ENCODE peak calls at places on chromosomes 16 and 17, in five cellular contexts. O, J, A, P and G are unnamed samples.

GRCh38 chr17:57521606-57522435 is 223.3 kb downstream of the CCDC182 start:
- DNase-seq in J (no peak), A (no peak), O (no peak), P (no peak), G (no peak)

GRCh38 chr17:39782481-39782880 is 44.7 kb downstream of the GRB7 start:
- DNase-seq in P (no peak), A (no peak), J (peak; percentile 58), O (no peak), G (no peak)

GRCh38 chr16:53773881-53774280 is 69.9 kb downstream of the FTO start:
- DNase-seq in A (no peak), P (no peak), J (peak; percentile 67), O (no peak), G (no peak)

GRCh38 chr17:8905256-8905778 is 37.8 kb upstream of the PIK3R6 start:
- DNase-seq in P (peak; percentile 40), A (no peak), J (no peak), O (no peak), G (no peak)

GRCh38 chr17:83191388-83192160 is 112.2 kb downstream of the METRNL start:
- DNase-seq in O (peak; percentile 1), A (peak; percentile 13), P (no peak), J (no peak), G (no peak)

GRCh38 chr17:17114592-17115225 is 72.5 kb downstream of the MPRIP start:
- DNase-seq in P (no peak), J (no peak), A (no peak), O (no peak), G (no peak)

GRCh38 chr17:5011928-5012327 is 14.2 kb downstream of the KIF1C start:
- DNase-seq in J (peak; percentile 79), P (no peak), O (no peak), A (no peak), G (no peak)

GRCh38 chr17:76076100-76076764 is 1.7 kb downstream of the GALR2 start:
- DNase-seq in A (no peak), P (no peak), J (no peak), O (no peak), G (no peak)

GRCh38 chr16:81740163-81740562 is 38.9 kb upstream of the PLCG2 start:
- DNase-seq in P (no peak), O (no peak), A (no peak), J (no peak), G (no peak)

GRCh38 chr17:45111838-45112237 is 20.5 kb downstream of the PLCD3 start:
- DNase-seq in O (no peak), A (no peak), P (peak; percentile 1), J (no peak), G (no peak)

GRCh38 chr17:77376795-77377751 is 236.3 kb downstream of the SEC14L1 start:
- DNase-seq in O (no peak), A (no peak), P (no peak), J (peak; percentile 76), G (no peak)

GRCh38 chr17:35025541-35025940 is 38.0 kb downstream of the RFFL start:
- DNase-seq in J (no peak), O (no peak), P (no peak), A (no peak), G (no peak)

GRCh38 chr16:55701442-55702319 is 45.9 kb downstream of the SLC6A2 start:
- DNase-seq in J (peak; percentile 48), P (no peak), O (peak; percentile 7), A (no peak), G (peak; percentile 20)

GRCh38 chr17:42877037-42877436 is 23.6 kb upstream of the G6PC1 start:
- DNase-seq in A (no peak), J (no peak), P (no peak), O (no peak), G (no peak)

GRCh38 chr17:9023389-9024210 is 2.3 kb downstream of the NTN1 start:
- DNase-seq in J (no peak), O (no peak), A (no peak), P (no peak), G (no peak)

GRCh38 chr17:39653662-39654331 is 11.4 kb upstream of the TCAP start:
- DNase-seq in P (peak; percentile 81), J (peak; percentile 37), O (no peak), A (no peak), G (peak; percentile 72)

GRCh38 chr17:76736349-76737081 is 616 bp downstream of the SRSF2 start:
- DNase-seq in P (peak; percentile 66), J (peak; percentile 73), O (peak; percentile 54), A (peak; percentile 69), G (peak; percentile 51)

GRCh38 chr16:28935924-28936783 is 4.4 kb downstream of the CD19 start:
- DNase-seq in P (peak; percentile 80), A (peak; percentile 65), O (peak; percentile 56), J (peak; percentile 85), G (peak; percentile 27)

GRCh38 chr17:11898526-11899235 is 98.6 kb downstream of the ZNF18 start:
- DNase-seq in A (no peak), J (no peak), P (no peak), O (no peak), G (no peak)

GRCh38 chr16:57478396-57479024 is 7.8 kb downstream of the DOK4 start:
- DNase-seq in A (no peak), O (no peak), P (no peak), J (no peak), G (no peak)

GRCh38 chr16:27264151-27264550 is 4.4 kb downstream of the NSMCE1 start:
- DNase-seq in A (no peak), O (no peak), J (peak; percentile 86), P (no peak), G (no peak)

GRCh38 chr16:54487933-54488332 is 201.3 kb upstream of the IRX3 start:
- DNase-seq in O (peak; percentile 12), J (no peak), P (no peak), A (no peak), G (no peak)

GRCh38 chr16:55660776-55661175 is 5.0 kb downstream of the SLC6A2 start:
- DNase-seq in P (no peak), J (no peak), O (no peak), A (no peak), G (no peak)

GRCh38 chr17:43601280-43602050 is 55.3 kb upstream of the ETV4 start:
- DNase-seq in P (no peak), A (no peak), J (no peak), O (peak; percentile 27), G (no peak)

GRCh38 chr17:28501421-28502284 is 4.5 kb upstream of the FOXN1 start:
- DNase-seq in J (no peak), O (no peak), A (no peak), P (no peak), G (no peak)

GRCh38 chr16:51157698-51158097 is 6.6 kb upstream of the SALL1 start:
- DNase-seq in P (no peak), A (no peak), O (no peak), J (no peak), G (no peak)

DNA sequence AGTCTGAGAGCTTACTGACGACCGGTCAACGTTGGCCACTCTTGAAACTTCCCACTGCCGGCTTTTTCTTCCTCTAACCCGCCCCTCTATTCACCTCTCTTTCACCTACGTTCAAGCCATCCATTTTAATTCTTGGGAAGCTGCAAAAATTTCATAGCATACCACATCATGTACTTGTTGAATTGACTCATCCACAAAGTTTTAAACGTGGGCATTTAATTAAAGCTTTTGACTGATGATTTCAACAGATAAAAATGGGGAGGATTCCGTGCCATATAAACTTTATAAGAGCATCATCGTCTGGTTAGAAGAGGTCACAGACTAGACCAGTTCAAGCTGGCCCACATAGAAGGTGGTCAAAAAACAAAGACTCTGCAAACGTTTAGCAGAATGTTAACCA is 22.5 kb downstream of the VPS53 start:
- DNase-seq in A (no peak), J (peak; percentile 57), O (no peak), P (no peak), G (no peak)
- TF ChIP-seq CTCF in A (no peak), J (no peak), O (no peak), P (no peak), G (no peak)

GRCh38 chr16:67170948-67171649 is 761 bp downstream of the NOL3 start:
- DNase-seq in P (no peak), J (no peak), A (no peak), O (no peak), G (no peak)

GRCh38 chr16:67169642-67170167 is 633 bp upstream of the NOL3 start:
- DNase-seq in J (peak; percentile 48), P (no peak), A (no peak), O (no peak), G (peak; percentile 86)

GRCh38 chr16:67169011-67169451 is 1.3 kb upstream of the NOL3 start:
- DNase-seq in A (no peak), J (no peak), P (no peak), O (no peak), G (no peak)

GRCh38 chr16:67167588-67167987 is 2.8 kb upstream of the NOL3 start:
- DNase-seq in A (no peak), J (no peak), O (no peak), P (no peak), G (no peak)

GRCh38 chr16:67170168-67170947 is at the start of gene NOL3:
- DNase-seq in A (peak; percentile 74), J (peak; percentile 82), O (peak; percentile 83), P (no peak), G (peak; percentile 48)
- TF ChIP-seq CTCF in A (no peak), J (no peak), O (no peak), P (no peak), G (no peak)

DNA sequence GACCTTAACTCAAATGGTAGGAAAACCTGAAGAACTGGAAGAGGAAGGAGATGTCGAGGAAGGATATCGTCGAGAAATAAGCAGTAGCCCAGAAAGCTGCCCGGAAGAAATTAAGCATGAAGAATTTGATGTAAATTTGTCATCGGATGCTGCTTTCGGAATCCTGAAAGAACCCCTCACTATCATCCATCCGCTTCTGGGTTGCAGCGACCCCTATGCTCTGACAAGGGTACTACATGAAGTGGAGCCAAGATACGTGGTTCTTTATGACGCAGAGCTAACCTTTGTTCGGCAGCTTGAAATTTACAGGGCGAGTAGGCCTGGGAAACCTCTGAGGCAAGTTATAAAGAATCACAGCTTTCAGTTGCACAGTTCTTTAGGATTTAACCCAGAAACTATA is 15.5 kb downstream of the ERCC4 start:
- DNase-seq in P (no peak), A (no peak), J (no peak), O (no peak), G (peak; percentile 50)
- TF ChIP-seq CTCF in P (peak; percentile 70), A (no peak), J (peak; percentile 64), O (peak; percentile 15), G (peak; percentile 69)

DNA sequence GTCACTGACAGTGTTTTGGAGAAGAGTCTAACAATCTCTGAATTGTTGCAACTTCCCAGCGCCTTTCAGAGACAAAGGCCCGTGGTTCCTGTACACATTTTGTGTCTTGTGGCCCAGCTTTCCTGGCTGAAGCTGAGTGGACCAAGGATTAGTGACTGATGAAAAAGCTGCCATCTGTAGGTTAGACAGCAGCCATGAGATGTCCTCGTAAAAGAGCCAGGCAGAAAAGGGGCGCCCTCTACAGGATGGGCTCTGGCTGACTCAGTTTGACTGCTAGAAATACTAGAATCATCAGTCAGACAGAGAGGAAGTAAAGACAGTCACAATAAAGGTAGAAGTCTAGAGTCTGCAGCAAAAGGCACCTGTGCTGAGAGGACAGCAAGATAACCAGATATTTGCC is 26.5 kb upstream of the NF1 start:
- DNase-seq in A (no peak), O (no peak), P (peak; percentile 28), J (peak; percentile 62), G (peak; percentile 29)
- TF ChIP-seq CTCF in A (no peak), O (no peak), P (peak; percentile 45), J (peak; percentile 71), G (peak; percentile 51)